ENCODE peak calls at places on chromosome 11, in five cellular contexts. C is CD4-positive, alpha-beta memory T cell; D is activated gamma-delta T cell treated with Interleukin-2 at 50 U/mL for 16 hours; Y is LHCN-M2; O is GM04504. P is an unnamed sample.

GRCh38 chr11:66341502-66342126 is 3.3 kb downstream of the BRMS1 start:
- DNase-seq in Y (no peak), C (no peak), O (no peak), D (no peak), P (no peak)

GRCh38 chr11:68722143-68722542 is 29.2 kb downstream of the TESMIN start:
- DNase-seq in C (no peak), D (no peak), O (no peak), Y (no peak), P (no peak)

GRCh38 chr11:11789735-11790369 is 51.9 kb upstream of the USP47 start:
- DNase-seq in Y (peak; percentile 34), O (peak; percentile 8), C (no peak), D (no peak), P (no peak)

GRCh38 chr11:102283088-102283487 is 34.2 kb upstream of the BIRC3 start:
- DNase-seq in C (no peak), Y (no peak), O (no peak), D (no peak), P (no peak)

GRCh38 chr11:104946907-104947306 is 21.5 kb downstream of the CASP4 start:
- DNase-seq in C (no peak), Y (peak; percentile 70), O (peak; percentile 27), D (peak; percentile 30), P (no peak)

GRCh38 chr11:116694815-116695590 is 77.8 kb downstream of the BUD13 start:
- DNase-seq in C (no peak), O (no peak), Y (no peak), D (no peak), P (no peak)

GRCh38 chr11:69049490-69049867 is 747 bp downstream of the TPCN2 start:
- DNase-seq in C (no peak), Y (no peak), D (no peak), O (no peak), P (no peak)

GRCh38 chr11:117395476-117395875 is 67.8 kb downstream of the CEP164 start:
- DNase-seq in O (no peak), C (no peak), D (no peak), Y (no peak), P (no peak)

GRCh38 chr11:20388096-20389055 is 860 bp downstream of the PRMT3 start:
- DNase-seq in O (no peak), Y (peak; percentile 3), D (no peak), C (peak; percentile 38), P (no peak)

GRCh38 chr11:47946682-47947575 is 33.4 kb upstream of the PTPRJ start:
- DNase-seq in D (no peak), C (no peak), Y (peak; percentile 86), O (peak; percentile 94), P (peak; percentile 64)

GRCh38 chr11:17547051-17547577 is at the start of gene OTOG:
- DNase-seq in O (no peak), C (no peak), D (no peak), Y (no peak), P (no peak)

GRCh38 chr11:116692318-116693106 is 80.3 kb downstream of the BUD13 start:
- DNase-seq in D (no peak), O (no peak), Y (no peak), C (no peak), P (peak; percentile 38)

GRCh38 chr11:45518096-45518852 is 147.1 kb downstream of the CHST1 start:
- DNase-seq in D (no peak), C (no peak), Y (no peak), O (no peak), P (no peak)

GRCh38 chr11:9765320-9766101 is 101.6 kb downstream of the SWAP70 start:
- DNase-seq in D (no peak), O (peak; percentile 68), C (no peak), Y (peak; percentile 99), P (no peak)

GRCh38 chr11:17542249-17542648 is 2.0 kb downstream of the USH1C start:
- DNase-seq in O (no peak), Y (no peak), C (no peak), D (no peak), P (no peak)

GRCh38 chr11:32891657-32892354 is 805 bp upstream of the QSER1 start:
- DNase-seq in D (no peak), C (no peak), Y (peak; percentile 29), O (no peak), P (no peak)

GRCh38 chr11:115761348-115761747 is 257.1 kb upstream of the CADM1 start:
- DNase-seq in C (no peak), D (no peak), O (no peak), Y (no peak), P (no peak)

GRCh38 chr11:128324051-128324481 is 263.3 kb downstream of the ETS1 start:
- DNase-seq in O (no peak), C (peak; percentile 72), D (peak; percentile 42), Y (no peak), P (no peak)

GRCh38 chr11:69060806-69061712 is 12.3 kb downstream of the TPCN2 start:
- DNase-seq in Y (no peak), O (no peak), D (no peak), C (no peak), P (no peak)

GRCh38 chr11:92477686-92478085 is 253.1 kb downstream of the FAT3 start:
- DNase-seq in C (no peak), D (no peak), Y (no peak), O (no peak), P (peak; percentile 33)

GRCh38 chr11:44421090-44421675 is 111.2 kb upstream of the ALX4 start:
- DNase-seq in C (no peak), D (no peak), O (no peak), Y (no peak), P (no peak)

GRCh38 chr11:32529994-32530588 is 53.5 kb upstream of the EIF3M start:
- DNase-seq in Y (no peak), O (no peak), C (no peak), D (no peak), P (no peak)

GRCh38 chr11:4032097-4032496 is 62.5 kb upstream of the RRM1 start:
- DNase-seq in C (no peak), Y (no peak), D (no peak), O (no peak), P (no peak)

GRCh38 chr11:38461751-38462150 is 1863.7 kb upstream of the RAG2 start:
- DNase-seq in O (no peak), C (no peak), Y (no peak), D (no peak), P (no peak)

GRCh38 chr11:32940865-32941264 is 48.3 kb downstream of the QSER1 start:
- DNase-seq in C (no peak), Y (no peak), D (no peak), O (no peak), P (no peak)

GRCh38 chr11:45161252-45162063 is 15.0 kb downstream of the PRDM11 start:
- DNase-seq in O (no peak), D (no peak), Y (no peak), C (no peak), P (no peak)

GRCh38 chr11:75733346-75734107 is 15.9 kb downstream of the MOGAT2 start:
- DNase-seq in Y (no peak), O (no peak), C (no peak), D (no peak), P (no peak)

GRCh38 chr11:63858628-63859550 is 20.0 kb downstream of the MARK2 start:
- DNase-seq in O (no peak), C (no peak), D (no peak), Y (peak; percentile 53), P (no peak)

GRCh38 chr11:88553204-88553603 is 215.7 kb upstream of the CTSC start:
- DNase-seq in O (peak; percentile 24), D (no peak), C (no peak), Y (peak; percentile 24), P (no peak)

GRCh38 chr11:13026722-13027121 is 17.6 kb downstream of the RASSF10 start:
- DNase-seq in C (no peak), Y (no peak), D (no peak), O (no peak), P (no peak)

GRCh38 chr11:94145431-94145830 is 16.8 kb downstream of the PANX1 start:
- DNase-seq in C (no peak), Y (no peak), O (no peak), D (no peak), P (no peak)

GRCh38 chr11:126485986-126486635 is 130.6 kb downstream of the ST3GAL4 start:
- DNase-seq in C (no peak), D (no peak), Y (no peak), O (no peak), P (no peak)